ENCODE peak calls at places on chromosomes 12 and 14, in four cellular contexts. L, G, T and E are unnamed samples.
A peak's percentile ranks its signal among the peaks of the same experiment; 100 is the strongest.

GRCh38 chr12:100976735-100977134 is 182.2 kb downstream of the ANO4 start:
- DNase-seq in L (no peak), T (no peak), G (no peak), E (no peak)

GRCh38 chr12:109582636-109583035 is 9.0 kb downstream of the MVK start:
- DNase-seq in L (no peak), G (no peak), T (no peak), E (no peak)

GRCh38 chr12:19239616-19240234 is 110.2 kb downstream of the PLEKHA5 start:
- DNase-seq in L (no peak), G (no peak), T (no peak), E (no peak)

GRCh38 chr14:52015411-52016030 is 26.2 kb downstream of the RTRAF start:
- DNase-seq in G (peak; percentile 19), L (no peak), T (no peak), E (no peak)

GRCh38 chr14:105479438-105480164 is 5.0 kb downstream of the CRIP2 start:
- DNase-seq in T (no peak), G (no peak), L (no peak), E (no peak)

GRCh38 chr12:32051511-32052299 is 54.9 kb upstream of the BICD1 start:
- DNase-seq in T (no peak), G (peak; percentile 48), L (peak; percentile 98), E (peak; percentile 87)

GRCh38 chr12:65308601-65309071 is 30.2 kb downstream of the MSRB3 start:
- DNase-seq in T (no peak), G (no peak), L (no peak), E (peak; percentile 34)

GRCh38 chr12:46267618-46268348 is 1.1 kb downstream of the SLC38A1 start:
- DNase-seq in G (no peak), T (peak; percentile 35), L (no peak), E (no peak)

GRCh38 chr12:102631274-102631673 is 150.9 kb upstream of the IGF1 start:
- DNase-seq in G (no peak), L (peak; percentile 34), T (no peak), E (peak; percentile 64)

GRCh38 chr12:105334001-105334400 is 3.5 kb downstream of the C12orf75 start:
- DNase-seq in T (no peak), L (no peak), G (no peak), E (no peak)

GRCh38 chr12:89392401-89392800 is 40.1 kb upstream of the DUSP6 start:
- DNase-seq in G (no peak), T (no peak), L (no peak), E (no peak)

GRCh38 chr14:78048120-78048519 is 122.1 kb upstream of the NRXN3 start:
- DNase-seq in T (no peak), L (no peak), G (no peak), E (no peak)

GRCh38 chr12:103929909-103930786 is at the start of gene HSP90B1:
- DNase-seq in G (peak; percentile 100), L (peak; percentile 98), T (peak; percentile 100), E (peak; percentile 99)

GRCh38 chr12:112226768-112227167 is 101.4 kb downstream of the TRAFD1 start:
- DNase-seq in T (no peak), L (no peak), G (no peak), E (no peak)

GRCh38 chr14:50320279-50320678 is 8.2 kb downstream of the DMAC2L start:
- DNase-seq in T (no peak), G (no peak), L (no peak), E (no peak)

GRCh38 chr14:79256311-79256879 is 954.9 kb downstream of the DIO2 start:
- DNase-seq in L (no peak), T (no peak), G (no peak), E (no peak)

GRCh38 chr14:51201890-51202289 is 38.2 kb upstream of the TMX1 start:
- DNase-seq in G (no peak), T (no peak), L (no peak), E (no peak)

GRCh38 chr14:99816642-99817041 is 23.4 kb downstream of the EML1 start:
- DNase-seq in L (no peak), G (no peak), T (no peak), E (no peak)

GRCh38 chr12:73547421-73547820 is 990.2 kb upstream of the ATXN7L3B start:
- DNase-seq in T (no peak), L (no peak), G (no peak), E (no peak)

GRCh38 chr14:60485600-60486251 is at the start of gene C14orf39:
- DNase-seq in T (no peak), G (no peak), L (peak; percentile 10), E (no peak)

GRCh38 chr12:128570191-128571065 is 253.3 kb downstream of the SLC15A4 start:
- DNase-seq in L (no peak), G (no peak), T (no peak), E (no peak)

GRCh38 chr14:48035836-48036235 is 360.4 kb upstream of the MDGA2 start:
- DNase-seq in L (no peak), G (no peak), T (no peak), E (no peak)

GRCh38 chr12:116278667-116279066 is 1.2 kb upstream of the MED13L start:
- DNase-seq in G (no peak), T (no peak), L (no peak), E (no peak)

GRCh38 chr12:54452628-54453027 is 20.8 kb downstream of the GTSF1 start:
- DNase-seq in L (no peak), G (no peak), T (no peak), E (no peak)

GRCh38 chr14:95527392-95528002 is 7.4 kb upstream of the GLRX5 start:
- DNase-seq in G (no peak), T (peak; percentile 42), L (no peak), E (peak; percentile 59)

GRCh38 chr14:62914025-62914424 is 131.2 kb downstream of the KCNH5 start:
- DNase-seq in L (no peak), G (no peak), T (no peak), E (no peak)

GRCh38 chr14:51552275-51552674 is 99.4 kb upstream of the FRMD6 start:
- DNase-seq in T (no peak), L (no peak), G (no peak), E (no peak)

GRCh38 chr12:109770104-109770860 is 56.7 kb downstream of the FAM222A start:
- DNase-seq in T (no peak), L (no peak), G (no peak), E (no peak)

GRCh38 chr12:124319368-124320050 is 24.6 kb downstream of the RFLNA start:
- DNase-seq in T (no peak), G (no peak), L (no peak), E (no peak)

GRCh38 chr12:106583578-106584103 is 837 bp downstream of the RFX4 start:
- DNase-seq in G (no peak), T (no peak), L (no peak), E (no peak)

GRCh38 chr12:3173912-3174311 is 96.7 kb downstream of the TSPAN9 start:
- DNase-seq in G (no peak), T (no peak), L (no peak), E (no peak)

GRCh38 chr14:104806625-104807465 is 5.9 kb downstream of the ZBTB42 start:
- DNase-seq in T (no peak), L (no peak), G (no peak), E (no peak)

DNA sequence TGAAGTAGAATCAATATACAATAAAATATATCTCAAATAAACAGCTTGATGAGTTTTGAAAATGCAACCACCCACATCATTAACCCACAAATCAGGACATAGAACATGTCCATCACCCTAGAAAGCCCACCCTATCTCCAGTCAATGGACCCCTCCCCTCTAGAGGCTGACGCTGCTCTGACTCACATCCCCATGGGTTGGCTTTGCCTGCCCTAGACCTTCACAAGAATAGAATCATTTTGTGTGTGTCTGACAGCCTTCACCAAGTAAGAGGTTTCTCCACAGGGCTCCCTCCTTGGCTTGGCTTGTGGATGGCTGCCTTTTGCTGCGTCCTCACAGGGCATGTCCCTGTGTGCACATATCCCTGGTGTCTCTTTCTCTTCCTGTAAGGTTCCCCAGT is 250.2 kb upstream of the RTL1 start:
- DNase-seq in L (no peak), G (no peak), T (no peak), E (no peak)
- H3K36me3 ChIP-seq in L (no peaks in the 10 kb centered on the region), G (no peaks in the 10 kb centered on the region), T (no peaks in the 10 kb centered on the region), E (no peaks in the 10 kb centered on the region)

GRCh38 chr14:86510503-86510902 is 980.6 kb downstream of the FLRT2 start:
- DNase-seq in L (no peak), T (no peak), G (no peak), E (no peak)

GRCh38 chr14:86501611-86502010 is 971.7 kb downstream of the FLRT2 start:
- DNase-seq in G (no peak), T (no peak), L (no peak), E (no peak)

GRCh38 chr14:86505808-86506207 is 975.9 kb downstream of the FLRT2 start:
- DNase-seq in G (no peak), L (no peak), T (no peak), E (no peak)
- TF ChIP-seq CTCF in G (no peak), L (no peak), T (no peak), E (no peak)

DNA sequence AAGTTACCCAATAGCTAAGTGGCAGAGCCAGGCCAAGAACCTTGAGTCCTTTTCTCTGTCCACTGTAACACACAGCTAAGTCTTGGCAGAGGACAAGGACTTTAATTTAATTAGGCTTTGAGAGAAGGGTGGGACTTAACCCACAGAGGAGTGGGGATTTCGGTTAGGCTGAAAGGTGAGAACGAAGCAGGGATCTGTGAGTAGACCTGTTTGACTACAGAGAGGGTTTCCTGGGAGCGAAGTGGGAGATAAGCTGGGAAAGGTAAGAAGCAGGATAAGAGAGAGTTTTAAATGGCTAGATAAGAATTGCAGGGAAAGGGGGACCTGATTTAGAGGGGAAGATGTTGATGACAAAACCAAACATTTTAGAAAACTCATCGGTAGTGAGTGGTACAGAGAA is 2.0 kb upstream of the PPFIBP1 start:
- DNase-seq in L (no peak), T (no peak), G (no peak), E (no peak)
- H3K4me3 ChIP-seq in L (no peak overlapping the region), T (no peak overlapping the region), G (no peak overlapping the region), E (no peak overlapping the region)

GRCh38 chr14:21244546-21244945 is 24.7 kb downstream of the HNRNPC start:
- DNase-seq in T (no peak), L (no peak), G (no peak), E (no peak)
- H3K36me3 ChIP-seq in T (peaks cover 9% of the 10 kb centered on the region), L (peaks cover 1% of the 10 kb centered on the region), G (peaks cover 51% of the 10 kb centered on the region), E (peaks cover 6% of the 10 kb centered on the region)

GRCh38 chr14:76309572-76310551 is 66.1 kb upstream of the ESRRB start:
- DNase-seq in L (no peak), T (no peak), G (no peak), E (no peak)
- TF ChIP-seq CTCF in L (no peak), T (no peak), G (no peak), E (no peak)

GRCh38 chr12:78866518-78866917 is 1.9 kb downstream of the SYT1 start:
- DNase-seq in G (no peak), T (no peak), L (no peak), E (no peak)
- H3K4me3 ChIP-seq in G (peak overlapping the region; percentile 66), T (no peak overlapping the region), L (no peak overlapping the region), E (no peak overlapping the region)